ENCODE peak calls at places on chromosomes 6 and 20, in four cellular contexts. S is H1, H is HepG2, P is GM12878. N is an unnamed sample.

GRCh38 chr6:95203153-95203754 is 374.1 kb upstream of the MANEA start:
- DNase-seq in S (no peak), H (peak), P (no peak), N (peak)

GRCh38 chr20:40860487-40860902 is 168.1 kb upstream of the TOP1 start:
- DNase-seq in S (no peak), H (no peak), P (no peak), N (no peak)

GRCh38 chr20:37071481-37071911 is 24.3 kb downstream of the RBL1 start:
- DNase-seq in S (no peak), H (no peak), P (peak), N (no peak)

GRCh38 chr6:169393753-169394152 is 140.1 kb upstream of the THBS2 start:
- DNase-seq in S (no peak), H (no peak), P (no peak), N (no peak)

GRCh38 chr6:72425003-72425681 is 196.7 kb upstream of the KCNQ5 start:
- DNase-seq in S (no peak), H (no peak), P (no peak), N (no peak)

GRCh38 chr6:145813285-145814034 is 1.1 kb downstream of the FBXO30 start:
- DNase-seq in S (no peak), H (peak), P (no peak), N (peak)

GRCh38 chr6:138297761-138298298 is 79.5 kb upstream of the PBOV1 start:
- DNase-seq in S (no peak), H (peak), P (no peak), N (no peak)

GRCh38 chr6:108947114-108947854 is 99.1 kb downstream of the ARMC2 start:
- DNase-seq in S (no peak), H (no peak), P (no peak), N (peak)

GRCh38 chr6:33296797-33297405 is 1.8 kb downstream of the RGL2 start:
- DNase-seq in S (no peak), H (no peak), P (no peak), N (no peak)

GRCh38 chr6:81816387-81816786 is 63.9 kb upstream of the TENT5A start:
- DNase-seq in S (no peak), H (peak), P (no peak), N (no peak)

GRCh38 chr20:36919715-36920333 is 31.7 kb downstream of the SAMHD1 start:
- DNase-seq in S (no peak), H (peak), P (peak), N (peak)

GRCh38 chr6:127980996-127981395 is 80.1 kb upstream of the THEMIS start:
- DNase-seq in S (no peak), H (no peak), P (no peak), N (no peak)

GRCh38 chr6:159451051-159451450 is 242.0 kb downstream of the SOD2 start:
- DNase-seq in S (no peak), H (no peak), P (no peak), N (no peak)

GRCh38 chr6:162615016-162615717 is 112.4 kb downstream of the PRKN start:
- DNase-seq in S (no peak), H (no peak), P (no peak), N (no peak)

GRCh38 chr6:15434263-15434662 is 188.4 kb downstream of the JARID2 start:
- DNase-seq in S (no peak), H (no peak), P (no peak), N (no peak)

GRCh38 chr6:155228549-155229166 is 35.2 kb upstream of the CLDN20 start:
- DNase-seq in S (no peak), H (no peak), P (no peak), N (no peak)

GRCh38 chr6:48928937-48929336 is 534.1 kb downstream of the MMUT start:
- DNase-seq in S (no peak), H (no peak), P (no peak), N (no peak)

GRCh38 chr6:154302111-154302752 is 54.4 kb downstream of the IPCEF1 start:
- DNase-seq in S (no peak), H (no peak), P (peak), N (no peak)

GRCh38 chr6:18183736-18184135 is 28.5 kb downstream of the KDM1B start:
- DNase-seq in S (no peak), H (no peak), P (no peak), N (no peak)

GRCh38 chr6:19024737-19025136 is 637.6 kb downstream of the RNF144B start:
- DNase-seq in S (peak), H (peak), P (no peak), N (peak)

GRCh38 chr6:136782021-136782770 is 10.1 kb downstream of the MAP3K5 start:
- DNase-seq in S (no peak), H (no peak), P (no peak), N (no peak)

GRCh38 chr6:10424005-10424404 is 9.1 kb upstream of the TFAP2A start:
- DNase-seq in S (peak), H (no peak), P (no peak), N (peak)

GRCh38 chr6:81487489-81487888 is 265.0 kb downstream of the TENT5A start:
- DNase-seq in S (no peak), H (no peak), P (no peak), N (no peak)

GRCh38 chr6:157855325-157855724 is 32.3 kb downstream of the SNX9 start:
- DNase-seq in S (no peak), H (no peak), P (no peak), N (no peak)

GRCh38 chr20:36644032-36644712 is 1.8 kb downstream of the SLA2 start:
- DNase-seq in S (no peak), H (no peak), P (no peak), N (no peak)

GRCh38 chr20:56630086-56630493 is 984 bp downstream of the TFAP2C start:
- DNase-seq in S (peak), H (no peak), P (no peak), N (peak)

GRCh38 chr6:46893648-46894047 is 28.1 kb downstream of the ADGRF5 start:
- DNase-seq in S (no peak), H (no peak), P (no peak), N (no peak)

GRCh38 chr6:20827798-20828197 is 293.5 kb downstream of the CDKAL1 start:
- DNase-seq in S (no peak), H (no peak), P (no peak), N (no peak)

GRCh38 chr20:7371518-7372158 is 568.6 kb downstream of the HAO1 start:
- DNase-seq in S (no peak), H (no peak), P (no peak), N (no peak)

GRCh38 chr6:134031696-134032255 is 20.6 kb downstream of the SLC2A12 start:
- DNase-seq in S (no peak), H (no peak), P (no peak), N (no peak)

DNA sequence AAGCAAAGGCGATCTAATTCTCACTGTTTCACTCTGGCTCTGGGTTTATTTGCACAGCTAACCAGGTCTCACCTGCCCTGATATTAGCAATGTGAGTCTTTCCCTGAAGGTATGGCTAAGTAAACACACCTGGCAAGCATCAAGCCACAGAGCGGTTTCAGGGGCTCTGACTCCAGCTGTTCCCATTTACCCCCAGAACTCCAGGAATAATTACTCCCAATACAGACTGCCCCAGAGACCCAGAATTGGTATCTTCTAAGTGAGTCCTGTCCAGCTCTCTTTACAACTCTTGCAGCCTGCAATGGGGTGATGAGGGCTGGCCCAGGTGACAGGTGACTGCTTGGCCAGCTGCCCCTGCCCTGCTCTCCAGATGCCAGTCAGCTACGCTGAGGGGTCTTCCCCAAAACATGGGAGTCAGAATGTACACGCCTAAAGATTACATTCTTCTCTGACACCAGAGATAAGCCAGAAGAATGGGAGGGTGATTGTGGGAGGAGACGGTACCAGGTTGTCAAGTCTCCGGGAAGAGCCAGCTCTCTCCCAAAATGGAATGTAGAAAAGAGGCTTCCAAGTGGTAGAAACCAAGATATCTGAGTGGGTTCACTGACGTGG is 4.9 kb upstream of the LRRN4 start:
- DNase-seq in S (no peak), H (no peak), P (no peak), N (no peak)
- TF ChIP-seq TCF12 in S (no peak), H (no peak), P (no peak), N (no peak)

GRCh38 chr6:89440200-89440599 is 7.2 kb downstream of the ANKRD6 start:
- DNase-seq in S (no peak), H (no peak), P (no peak), N (no peak)

GRCh38 chr6:89434954-89435353 is 2.0 kb downstream of the ANKRD6 start:
- DNase-seq in S (no peak), H (no peak), P (no peak), N (no peak)

GRCh38 chr6:89436226-89436625 is 3.3 kb downstream of the ANKRD6 start:
- DNase-seq in S (no peak), H (no peak), P (no peak), N (no peak)

GRCh38 chr6:89439014-89439413 is 6.1 kb downstream of the ANKRD6 start:
- DNase-seq in S (no peak), H (no peak), P (no peak), N (no peak)

DNA sequence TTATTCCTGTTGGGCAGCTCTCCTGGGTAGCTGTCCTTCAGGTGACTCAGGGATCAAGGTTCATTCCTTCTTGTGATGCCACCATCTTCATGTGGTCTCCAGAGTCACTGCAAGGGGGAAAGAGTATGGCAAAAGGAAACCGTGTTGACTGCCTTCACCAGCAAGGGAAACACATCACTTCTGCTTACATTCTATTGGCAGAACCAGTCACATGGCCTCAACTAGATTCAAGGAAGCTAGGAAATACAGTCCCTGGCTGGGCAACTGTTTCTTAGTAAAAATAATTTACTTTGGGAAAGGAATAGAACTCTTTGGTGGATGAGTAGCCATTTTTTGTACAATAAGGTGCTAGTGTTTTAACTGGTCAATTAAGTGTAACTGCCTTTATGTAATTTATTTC is 5.3 kb downstream of the ANKRD6 start:
- DNase-seq in S (no peak), H (no peak), P (no peak), N (no peak)
- TF ChIP-seq TCF12 in S (no peak), H (no peak), P (no peak), N (no peak)

GRCh38 chr6:4039348-4039747 is 39.6 kb downstream of the FAM217A start:
- DNase-seq in S (no peak), H (no peak), P (no peak), N (no peak)
- TF ChIP-seq TCF12 in S (no peak), H (no peak), P (no peak), N (no peak)

GRCh38 chr6:53794073-53794719 is 609 bp upstream of the LRRC1 start:
- DNase-seq in S (peak), H (peak), P (peak), N (peak)
- TF ChIP-seq TCF12 in S (no peak), H (no peak), P (no peak), N (no peak)